ENCODE peak calls at places on chromosomes 3 and 15, in nine cellular contexts. E is HCEC 1CT; G is HT1080; Z is psoas muscle; P is AML-193; H is neural crest cell; I is stimulated activated CD8-positive, alpha-beta memory T cell treated with anti-CD3 and anti-CD28 coated beads, Interleukin-12 subunit alpha, Interleukin-12 subunit beta, amount 100 ng/mL, for 1 hour; K is astrocyte of the spinal cord; D is neuronal stem cell. L is an unnamed sample.
A peak's percentile ranks its signal among the peaks of the same experiment; 100 is the strongest.

GRCh38 chr15:66940368-66940767 is 125.0 kb upstream of the SMAD3 start:
- DNase-seq in E (peak; percentile 37), G (peak; percentile 36), Z (no peak), P (no peak), H (no peak), I (no peak), K (no peak), D (no peak), L (no peak)

GRCh38 chr15:86284630-86285029 is 205.0 kb downstream of the AGBL1 start:
- DNase-seq in E (no peak), G (no peak), Z (no peak), P (no peak), H (no peak), I (no peak), K (no peak), D (no peak), L (no peak)

GRCh38 chr3:164340273-164340672 is 738.0 kb downstream of the SI start:
- DNase-seq in E (no peak), G (no peak), Z (no peak), P (no peak), H (no peak), I (no peak), K (no peak), D (no peak), L (no peak)

GRCh38 chr3:109707642-109708041 is 370.3 kb upstream of the DPPA4 start:
- DNase-seq in E (no peak), G (no peak), Z (no peak), P (no peak), H (no peak), I (no peak), K (no peak), D (no peak), L (no peak)

GRCh38 chr3:194632211-194632982 is 822 bp downstream of the TMEM44 start:
- DNase-seq in E (peak; percentile 16), G (peak; percentile 45), Z (no peak), P (no peak), H (no peak), I (no peak), K (peak; percentile 35), D (no peak), L (no peak)

GRCh38 chr3:14174483-14174882 is 3.9 kb downstream of the XPC start:
- DNase-seq in E (no peak), G (no peak), Z (no peak), P (no peak), H (no peak), I (no peak), K (no peak), D (no peak), L (no peak)

GRCh38 chr15:48419896-48420295 is 88.7 kb downstream of the DUT start:
- DNase-seq in E (no peak), G (no peak), Z (no peak), P (no peak), H (no peak), I (no peak), K (no peak), D (no peak), L (no peak)

GRCh38 chr3:113758389-113759029 is 11.7 kb downstream of the ATP6V1A start:
- DNase-seq in E (peak; percentile 80), G (peak; percentile 87), Z (no peak), P (no peak), H (no peak), I (no peak), K (peak; percentile 75), D (no peak), L (no peak)

GRCh38 chr15:82066455-82066854 is 20.6 kb upstream of the MEX3B start:
- DNase-seq in E (no peak), G (no peak), Z (no peak), P (no peak), H (no peak), I (no peak), K (no peak), D (no peak), L (no peak)

GRCh38 chr15:42184313-42184712 is 23.8 kb downstream of the VPS39 start:
- DNase-seq in E (no peak), G (no peak), Z (no peak), P (no peak), H (no peak), I (no peak), K (peak; percentile 6), D (no peak), L (no peak)

GRCh38 chr3:128236667-128237066 is 83.4 kb downstream of the EEFSEC start:
- DNase-seq in E (no peak), G (no peak), Z (no peak), P (no peak), H (no peak), I (no peak), K (no peak), D (no peak), L (no peak)

GRCh38 chr3:131712662-131713061 is 209.9 kb upstream of the MRPL3 start:
- DNase-seq in E (no peak), G (no peak), Z (no peak), P (no peak), H (no peak), I (no peak), K (no peak), D (no peak), L (no peak)

GRCh38 chr15:69164807-69165636 is 4.6 kb downstream of the GLCE start:
- DNase-seq in E (peak; percentile 84), G (peak; percentile 67), Z (no peak), P (no peak), H (no peak), I (no peak), K (peak; percentile 31), D (no peak), L (no peak)

GRCh38 chr15:74962219-74962618 is 5.6 kb upstream of the RPP25 start:
- DNase-seq in E (no peak), G (no peak), Z (no peak), P (no peak), H (no peak), I (no peak), K (no peak), D (no peak), L (no peak)

GRCh38 chr3:71447803-71448202 is 135.7 kb downstream of the FOXP1 start:
- DNase-seq in E (no peak), G (peak; percentile 55), Z (no peak), P (peak; percentile 55), H (no peak), I (no peak), K (peak; percentile 56), D (no peak), L (no peak)

GRCh38 chr3:16885948-16886683 is 1.4 kb downstream of the PLCL2 start:
- DNase-seq in E (no peak), G (no peak), Z (no peak), P (peak; percentile 56), H (no peak), I (no peak), K (peak; percentile 41), D (no peak), L (no peak)

GRCh38 chr15:72306211-72306785 is 13.7 kb downstream of the CELF6 start:
- DNase-seq in E (peak; percentile 21), G (peak; percentile 22), Z (no peak), P (peak; percentile 50), H (peak; percentile 28), I (peak; percentile 12), K (peak; percentile 7), D (no peak), L (no peak)

GRCh38 chr3:194364652-194365434 is 4.7 kb downstream of the LRRC15 start:
- DNase-seq in E (peak; percentile 42), G (peak; percentile 72), Z (peak; percentile 73), P (no peak), H (no peak), I (no peak), K (peak; percentile 91), D (no peak), L (no peak)

GRCh38 chr3:72515915-72516314 is 332.3 kb downstream of the SHQ1 start:
- DNase-seq in E (no peak), G (no peak), Z (no peak), P (no peak), H (no peak), I (no peak), K (no peak), D (no peak), L (no peak)

GRCh38 chr3:107428051-107428858 is 51.0 kb downstream of the CCDC54 start:
- DNase-seq in E (no peak), G (no peak), Z (no peak), P (no peak), H (no peak), I (no peak), K (no peak), D (no peak), L (no peak)

GRCh38 chr3:28590216-28590615 is 241.6 kb upstream of the AZI2 start:
- DNase-seq in E (no peak), G (no peak), Z (no peak), P (no peak), H (no peak), I (no peak), K (no peak), D (no peak), L (no peak)

GRCh38 chr3:33940736-33941135 is 142.3 kb downstream of the PDCD6IP start:
- DNase-seq in E (no peak), G (no peak), Z (no peak), P (no peak), H (no peak), I (no peak), K (no peak), D (no peak), L (no peak)

GRCh38 chr3:55467099-55467498 is 20.0 kb downstream of the WNT5A start:
- DNase-seq in E (peak; percentile 88), G (no peak), Z (no peak), P (no peak), H (no peak), I (no peak), K (peak; percentile 62), D (no peak), L (no peak)

GRCh38 chr15:88179562-88179961 is 77.0 kb downstream of the NTRK3 start:
- DNase-seq in E (no peak), G (no peak), Z (no peak), P (no peak), H (no peak), I (no peak), K (no peak), D (no peak), L (no peak)

GRCh38 chr3:9957214-9957613 is 5.0 kb upstream of the PRRT3 start:
- DNase-seq in E (no peak), G (no peak), Z (no peak), P (peak; percentile 21), H (no peak), I (no peak), K (peak; percentile 23), D (no peak), L (no peak)

GRCh38 chr3:159629329-159630084 is 359.1 kb upstream of the IL12A start:
- DNase-seq in E (no peak), G (peak; percentile 24), Z (no peak), P (no peak), H (no peak), I (no peak), K (no peak), D (no peak), L (no peak)

GRCh38 chr15:90586948-90587347 is 57.2 kb downstream of the CRTC3 start:
- DNase-seq in E (no peak), G (no peak), Z (no peak), P (no peak), H (no peak), I (no peak), K (no peak), D (no peak), L (no peak)

GRCh38 chr15:90915216-90915807 is 12.2 kb downstream of the MAN2A2 start:
- DNase-seq in E (no peak), G (no peak), Z (peak; percentile 52), P (no peak), H (no peak), I (no peak), K (no peak), D (no peak), L (no peak)

GRCh38 chr15:62559049-62559733 is 394.1 kb upstream of the C2CD4B start:
- DNase-seq in E (no peak), G (no peak), Z (no peak), P (no peak), H (no peak), I (no peak), K (no peak), D (no peak), L (no peak)